ENCODE peak calls at places on chromosomes 5 and 9, in six cellular contexts. X is T-cell; Z is amygdala; J is dermis microvascular lymphatic vessel endothelial cell; S is CD4-positive, alpha-beta T cell; L is upper lobe of right lung. O is an unnamed sample.

GRCh38 chr5:59293700-59294099 is 599.8 kb downstream of the PDE4D start:
- DNase-seq in X (no peak), Z (no peak), J (peak), S (no peak), L (no peak), O (no peak)

GRCh38 chr5:178368278-178368677 is 135.7 kb upstream of the PHYKPL start:
- DNase-seq in X (no peak), Z (no peak), J (no peak), S (no peak), L (peak), O (no peak)

GRCh38 chr9:12748016-12748415 is 26.8 kb upstream of the LURAP1L start:
- DNase-seq in X (no peak), Z (no peak), J (peak), S (no peak), L (no peak), O (no peak)

GRCh38 chr9:77946969-77947368 is 84.6 kb downstream of the GNAQ start:
- DNase-seq in X (no peak), Z (no peak), J (no peak), S (no peak), L (no peak), O (no peak)

GRCh38 chr5:141742866-141743651 is 61.0 kb upstream of the ARAP3 start:
- DNase-seq in X (no peak), Z (no peak), J (peak), S (no peak), L (no peak), O (peak)

GRCh38 chr5:133370904-133371303 is 241.4 kb downstream of the FSTL4 start:
- DNase-seq in X (no peak), Z (no peak), J (no peak), S (no peak), L (no peak), O (no peak)

GRCh38 chr5:86878250-86878649 is 260.5 kb downstream of the COX7C start:
- DNase-seq in X (no peak), Z (no peak), J (no peak), S (no peak), L (no peak), O (no peak)

GRCh38 chr9:99234618-99235017 is 12.5 kb downstream of the SEC61B start:
- DNase-seq in X (no peak), Z (no peak), J (no peak), S (no peak), L (no peak), O (no peak)

GRCh38 chr5:3116366-3116765 is 364.9 kb upstream of the IRX2 start:
- DNase-seq in X (no peak), Z (no peak), J (no peak), S (no peak), L (peak), O (no peak)

GRCh38 chr9:124299519-124300090 is 41.9 kb downstream of the NEK6 start:
- DNase-seq in X (no peak), Z (no peak), J (no peak), S (no peak), L (no peak), O (no peak)

GRCh38 chr9:128056887-128057723 is 10.0 kb downstream of the NAIF1 start:
- DNase-seq in X (no peak), Z (no peak), J (no peak), S (no peak), L (no peak), O (no peak)

GRCh38 chr9:106718996-106719395 is 144.0 kb upstream of the ZNF462 start:
- DNase-seq in X (no peak), Z (no peak), J (peak), S (no peak), L (no peak), O (no peak)

GRCh38 chr5:89037090-89037489 is 154.1 kb upstream of the MEF2C start:
- DNase-seq in X (no peak), Z (no peak), J (peak), S (no peak), L (no peak), O (no peak)

GRCh38 chr9:70594546-70594945 is 180.1 kb upstream of the KLF9 start:
- DNase-seq in X (no peak), Z (no peak), J (no peak), S (no peak), L (no peak), O (no peak)

GRCh38 chr5:68932830-68933434 is 160.9 kb upstream of the SLC30A5 start:
- DNase-seq in X (no peak), Z (no peak), J (no peak), S (peak), L (no peak), O (no peak)

O was measured in cardiac muscle cell.